ENCODE peak calls at places on chromosomes 16 and 17, in six cellular contexts. P is A673, N is AG09309, M is HFF-Myc, H is endodermal cell, T is colonic mucosa. R is an unnamed sample.

GRCh38 chr16:49487746-49488145 is 114.1 kb downstream of the C16orf78 start:
- DNase-seq in N (no peak), M (no peak), P (no peak), T (no peak), H (no peak), R (no peak)

GRCh38 chr17:39757176-39757662 is 19.5 kb downstream of the GRB7 start:
- DNase-seq in P (no peak), N (no peak), H (no peak), T (no peak), M (no peak), R (no peak)

GRCh38 chr16:88464447-88465318 is 11.6 kb downstream of the ZFPM1 start:
- DNase-seq in H (no peak), M (no peak), P (no peak), T (no peak), N (no peak), R (no peak)

GRCh38 chr17:69602969-69603368 is 188.5 kb downstream of the MAP2K6 start:
- DNase-seq in N (no peak), T (no peak), M (no peak), H (no peak), P (no peak), R (no peak)

GRCh38 chr17:45997166-45997565 is 1.9 kb upstream of the STH start:
- DNase-seq in N (no peak), T (no peak), H (peak), M (no peak), P (no peak), R (no peak)

GRCh38 chr16:23081675-23082119 is 67.6 kb downstream of the USP31 start:
- DNase-seq in M (peak), N (peak), H (no peak), P (no peak), T (no peak), R (peak)

GRCh38 chr17:75647061-75647460 is 13.8 kb downstream of the SMIM5 start:
- DNase-seq in H (peak), N (no peak), T (no peak), M (no peak), P (no peak), R (no peak)

GRCh38 chr17:76013377-76013932 is 12.8 kb downstream of the CDK3 start:
- DNase-seq in H (no peak), P (no peak), T (no peak), M (no peak), N (no peak), R (no peak)

GRCh38 chr17:81966343-81967243 is 5.6 kb upstream of the NOTUM start:
- DNase-seq in M (no peak), T (peak), P (no peak), H (peak), N (no peak), R (peak)

GRCh38 chr17:80888276-80889160 is 103.1 kb upstream of the CHMP6 start:
- DNase-seq in T (no peak), N (no peak), P (no peak), M (no peak), H (peak), R (no peak)

GRCh38 chr16:411576-412265 is 10.0 kb downstream of the DECR2 start:
- DNase-seq in N (no peak), T (no peak), M (no peak), P (no peak), H (no peak), R (no peak)

GRCh38 chr17:21304091-21304490 is 19.6 kb downstream of the MAP2K3 start:
- DNase-seq in M (no peak), P (no peak), N (no peak), H (no peak), T (no peak), R (no peak)

GRCh38 chr16:914453-914852 is 56.3 kb downstream of the LMF1 start:
- DNase-seq in H (no peak), M (no peak), N (no peak), T (no peak), P (peak), R (no peak)

GRCh38 chr17:58488428-58488890 is 251 bp upstream of the HSF5 start:
- DNase-seq in P (no peak), H (no peak), M (no peak), N (no peak), T (no peak), R (no peak)

GRCh38 chr17:14745122-14745521 is 444.2 kb downstream of the HS3ST3B1 start:
- DNase-seq in H (no peak), P (no peak), M (no peak), N (peak), T (no peak), R (peak)

GRCh38 chr17:3879591-3880417 is 13.0 kb downstream of the CAMKK1 start:
- DNase-seq in P (no peak), M (no peak), T (no peak), N (no peak), H (peak), R (no peak)

DNA sequence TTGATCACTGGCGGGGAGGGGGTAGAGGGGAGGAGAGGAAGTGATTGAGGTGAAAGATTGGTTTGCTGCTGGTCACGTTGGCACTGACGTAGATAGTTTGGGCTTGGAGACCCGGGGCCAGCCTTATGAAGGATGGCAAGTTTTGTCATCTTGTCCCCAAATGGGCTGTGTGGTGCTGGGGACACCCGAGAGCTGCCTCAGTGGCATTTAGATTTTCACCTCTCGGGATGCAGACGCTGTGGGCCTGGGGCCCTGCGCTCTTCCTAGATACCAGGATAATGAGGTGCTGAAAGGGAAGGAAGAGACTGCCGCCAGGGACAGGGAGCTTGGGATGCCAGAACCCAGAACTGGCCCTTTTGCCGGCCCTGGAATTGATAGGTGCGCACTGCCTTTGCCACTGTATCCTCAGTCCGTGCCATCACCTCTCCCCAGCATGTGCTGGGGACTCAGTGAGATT is 1.4 kb upstream of the SOCS3 start:
- DNase-seq in T (peak), P (no peak), M (no peak), H (no peak), N (no peak), R (no peak)
- H3K4me3 ChIP-seq in T (peak), P (no peak), M (no peak), H (peak), N (no peak), R (no peak)

GRCh38 chr16:86979061-86979460 is 338.1 kb downstream of the C16orf95 start:
- DNase-seq in N (no peak), M (no peak), P (no peak), T (no peak), H (no peak), R (no peak)
- H3K4me3 ChIP-seq in N (no peak), M (no peak), P (no peak), T (no peak), H (no peak), R (no peak)

GRCh38 chr16:30428055-30428454 is 1.8 kb downstream of the DCTPP1 start:
- DNase-seq in N (no peak), M (no peak), H (no peak), P (no peak), T (no peak), R (no peak)
- H3K4me3 ChIP-seq in N (no peak), M (peak), H (no peak), P (no peak), T (no peak), R (no peak)

GRCh38 chr17:72425796-72426173 is 305.0 kb downstream of the SOX9 start:
- DNase-seq in N (no peak), P (no peak), M (no peak), H (no peak), T (no peak), R (no peak)
- H3K4me3 ChIP-seq in N (no peak), P (no peak), M (no peak), H (no peak), T (no peak), R (no peak)

R was measured in skeletal muscle cell.